ENCODE peak calls at places on chromosomes 1 and 21, in eight cellular contexts. N is endothelial cell of umbilical vein, Z is IMR-90, T is PC-3, G is neural crest cell, V is adrenal gland, X is esophagus squamous epithelium, F is AG09309. L is an unnamed sample.

GRCh38 chr1:208190784-208191183 is 53.4 kb downstream of the PLXNA2 start:
- DNase-seq in N (no peak), Z (no peak), T (no peak), G (no peak), V (no peak), X (no peak), F (no peak), L (no peak)

GRCh38 chr1:205317311-205317917 is 4.1 kb downstream of the NUAK2 start:
- DNase-seq in N (peak), Z (no peak), T (peak), G (no peak), V (peak), X (no peak), F (no peak), L (no peak)

GRCh38 chr1:67367370-67368345 is 60.0 kb downstream of the IL12RB2 start:
- DNase-seq in N (peak), Z (peak), T (no peak), G (no peak), V (peak), X (no peak), F (no peak), L (no peak)

GRCh38 chr1:178328728-178329127 is 168.0 kb downstream of the CLEC20A start:
- DNase-seq in N (no peak), Z (no peak), T (no peak), G (no peak), V (no peak), X (no peak), F (no peak), L (no peak)

GRCh38 chr1:50023292-50024159 is at the start of gene AGBL4:
- DNase-seq in N (peak), Z (no peak), T (peak), G (no peak), V (peak), X (no peak), F (no peak), L (no peak)

GRCh38 chr1:113210248-113210647 is 137.2 kb downstream of the LRIG2 start:
- DNase-seq in N (no peak), Z (no peak), T (no peak), G (no peak), V (no peak), X (no peak), F (no peak), L (no peak)

GRCh38 chr1:218468707-218469106 is 123.6 kb downstream of the TGFB2 start:
- DNase-seq in N (peak), Z (no peak), T (no peak), G (no peak), V (no peak), X (no peak), F (no peak), L (no peak)

GRCh38 chr1:95118019-95118499 is 904 bp downstream of the TLCD4 start:
- DNase-seq in N (no peak), Z (no peak), T (no peak), G (peak), V (no peak), X (no peak), F (no peak), L (no peak)

GRCh38 chr1:3674100-3675094 is 22.1 kb downstream of the TP73 start:
- DNase-seq in N (no peak), Z (no peak), T (no peak), G (no peak), V (no peak), X (no peak), F (no peak), L (no peak)

GRCh38 chr1:157597959-157598667 is at the start of gene FCRL4:
- DNase-seq in N (no peak), Z (no peak), T (no peak), G (no peak), V (no peak), X (no peak), F (no peak), L (no peak)

GRCh38 chr1:98388431-98388830 is 273.1 kb upstream of the SNX7 start:
- DNase-seq in N (peak), Z (peak), T (peak), G (no peak), V (peak), X (no peak), F (peak), L (no peak)

GRCh38 chr21:15063081-15063820 is 1.5 kb downstream of the NRIP1 start:
- DNase-seq in N (peak), Z (peak), T (peak), G (no peak), V (no peak), X (no peak), F (no peak), L (no peak)

GRCh38 chr1:72498393-72498792 is 216.1 kb upstream of the NEGR1 start:
- DNase-seq in N (no peak), Z (no peak), T (no peak), G (no peak), V (no peak), X (no peak), F (peak), L (no peak)

GRCh38 chr1:185960377-185961151 is 226.4 kb downstream of the HMCN1 start:
- DNase-seq in N (peak), Z (peak), T (no peak), G (no peak), V (peak), X (no peak), F (no peak), L (no peak)

GRCh38 chr1:84869750-84870149 is 23.3 kb downstream of the LPAR3 start:
- DNase-seq in N (no peak), Z (peak), T (no peak), G (no peak), V (no peak), X (no peak), F (peak), L (no peak)

GRCh38 chr1:44077421-44077820 is 41.2 kb upstream of the KLF17 start:
- DNase-seq in N (no peak), Z (peak), T (no peak), G (no peak), V (no peak), X (no peak), F (no peak), L (no peak)

GRCh38 chr1:17696417-17697301 is 58.5 kb upstream of the ACTL8 start:
- DNase-seq in N (peak), Z (peak), T (peak), G (no peak), V (peak), X (no peak), F (peak), L (no peak)

DNA sequence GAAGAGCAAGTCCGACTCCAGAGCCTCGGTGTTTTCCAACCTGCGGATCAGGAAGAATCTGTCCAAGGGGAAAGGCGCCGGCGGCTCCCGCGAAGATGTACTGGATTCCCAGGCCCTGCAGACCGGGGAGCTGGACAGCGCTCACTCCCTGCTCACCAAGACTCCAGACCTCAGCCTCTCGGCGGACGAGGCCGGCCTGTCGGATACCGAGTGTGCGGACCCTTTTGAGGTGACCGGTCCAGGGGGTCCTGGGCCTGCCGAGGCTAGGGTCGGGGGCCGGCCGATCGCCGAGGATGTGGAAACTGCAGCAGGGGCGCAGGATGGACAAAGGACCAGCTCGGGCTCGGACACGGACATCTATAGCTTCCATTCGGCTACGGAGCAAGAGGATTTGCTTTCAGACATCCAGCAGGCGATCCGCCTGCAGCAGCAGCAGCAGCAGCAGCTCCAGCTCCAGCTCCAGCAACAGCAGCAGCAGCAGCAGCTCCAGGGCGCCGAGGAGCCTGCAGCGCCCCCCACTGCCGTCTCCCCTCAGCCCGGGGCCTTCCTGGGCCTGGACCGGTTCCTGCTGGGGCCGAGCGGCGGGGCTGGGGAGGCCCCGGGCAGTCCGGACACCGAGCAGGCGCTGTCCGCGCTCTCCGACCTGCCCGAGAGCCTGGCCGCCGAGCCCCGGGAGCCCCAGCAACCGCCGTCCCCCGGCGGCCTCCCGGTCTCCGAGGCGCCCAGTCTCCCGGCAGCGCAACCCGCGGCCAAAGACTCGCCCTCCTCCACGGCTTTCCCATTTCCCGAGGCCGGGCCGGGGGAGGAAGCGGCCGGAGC is 827 bp downstream of the FMN2 start:
- DNase-seq in N (peak), Z (peak), T (peak), G (peak), V (no peak), X (no peak), F (no peak), L (peak)
- TF ChIP-seq CTCF in N (no peak), Z (peak), T (peak), G (peak), V (no peak), X (no peak), F (peak), L (no peak)

GRCh38 chr1:167060141-167061072 is 29.8 kb downstream of the GPA33 start:
- DNase-seq in N (no peak), Z (no peak), T (peak), G (no peak), V (no peak), X (no peak), F (no peak), L (no peak)
- TF ChIP-seq CTCF in N (no peak), Z (peak), T (peak), G (peak), V (no peak), X (no peak), F (peak), L (peak)

DNA sequence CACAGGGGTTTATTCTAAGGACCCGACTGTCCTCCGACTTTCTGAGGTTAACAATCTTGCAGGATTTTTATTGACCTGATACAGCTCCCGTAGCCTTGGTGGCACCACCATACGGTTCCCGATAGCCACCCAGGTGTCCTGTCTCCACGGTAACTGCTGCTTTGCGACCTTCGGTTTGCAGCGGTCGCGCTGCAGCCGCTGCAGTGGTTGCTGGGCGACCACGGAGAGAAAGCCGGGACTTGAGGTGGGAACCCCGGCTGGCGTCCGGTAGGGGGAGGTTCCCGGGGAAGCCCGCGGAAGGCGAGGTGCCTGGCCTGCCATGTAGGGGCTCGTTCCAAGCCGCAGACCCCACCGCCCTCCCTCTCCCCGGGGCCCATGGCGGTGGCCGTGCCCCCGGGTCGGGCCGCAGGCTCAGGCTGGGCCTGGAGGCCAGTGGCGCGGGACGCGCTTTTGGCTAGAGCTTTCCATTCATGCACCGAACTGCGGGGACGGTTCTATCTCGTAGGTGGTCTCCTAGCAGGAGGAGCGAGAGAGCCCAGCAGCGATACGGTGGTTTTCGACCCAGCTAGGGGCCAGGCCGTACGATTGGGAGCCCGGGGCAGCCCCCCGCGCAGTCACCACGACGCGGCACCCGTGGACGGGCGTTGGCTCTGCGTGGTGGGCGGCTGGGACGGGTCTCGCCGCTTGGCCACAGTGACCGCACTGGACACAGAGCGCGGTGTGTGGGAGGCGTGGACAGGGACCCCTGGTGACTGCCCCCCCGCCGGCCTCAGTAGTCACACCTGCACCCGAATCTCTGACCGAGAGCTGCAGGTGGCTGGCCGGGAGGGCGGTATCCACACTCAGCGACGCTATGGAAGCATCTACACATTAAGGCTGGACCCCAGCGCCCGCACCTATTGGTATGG is at the start of gene KLHDC9:
- DNase-seq in N (peak), Z (peak), T (peak), G (peak), V (peak), X (no peak), F (no peak), L (peak)
- TF ChIP-seq CTCF in N (no peak), Z (no peak), T (no peak), G (peak), V (no peak), X (peak), F (peak), L (no peak)

DNA sequence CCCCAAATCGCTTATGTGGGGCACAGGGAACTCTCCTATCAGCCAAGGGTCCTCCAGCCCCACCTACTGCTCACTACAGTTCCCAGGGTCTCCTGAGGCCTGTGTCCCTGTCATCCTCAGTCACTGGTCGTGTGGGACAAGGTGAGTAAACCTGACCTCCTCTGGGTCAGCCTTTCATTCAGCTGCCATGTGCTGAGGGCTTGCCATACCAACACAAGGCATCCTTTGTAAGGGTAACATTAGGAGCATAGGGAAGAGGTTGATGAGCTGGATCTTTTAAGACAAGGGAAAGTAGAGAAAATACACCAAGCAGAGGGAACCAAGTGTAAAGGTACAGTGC is 11.2 kb upstream of the SNAPIN start:
- DNase-seq in N (no peak), Z (no peak), T (no peak), G (no peak), V (no peak), X (no peak), F (no peak), L (no peak)
- TF ChIP-seq CTCF in N (no peak), Z (no peak), T (no peak), G (no peak), V (no peak), X (no peak), F (no peak), L (no peak)

GRCh38 chr1:101653482-101653946 is 343.2 kb downstream of the OLFM3 start:
- DNase-seq in N (peak), Z (peak), T (peak), G (no peak), V (no peak), X (no peak), F (no peak), L (no peak)
- TF ChIP-seq CTCF in N (peak), Z (peak), T (peak), G (peak), V (no peak), X (no peak), F (peak), L (peak)

GRCh38 chr1:181587870-181588438 is 104.6 kb downstream of the CACNA1E start:
- DNase-seq in N (no peak), Z (no peak), T (no peak), G (no peak), V (no peak), X (no peak), F (no peak), L (no peak)
- TF ChIP-seq CTCF in N (no peak), Z (no peak), T (peak), G (peak), V (no peak), X (no peak), F (no peak), L (peak)

DNA sequence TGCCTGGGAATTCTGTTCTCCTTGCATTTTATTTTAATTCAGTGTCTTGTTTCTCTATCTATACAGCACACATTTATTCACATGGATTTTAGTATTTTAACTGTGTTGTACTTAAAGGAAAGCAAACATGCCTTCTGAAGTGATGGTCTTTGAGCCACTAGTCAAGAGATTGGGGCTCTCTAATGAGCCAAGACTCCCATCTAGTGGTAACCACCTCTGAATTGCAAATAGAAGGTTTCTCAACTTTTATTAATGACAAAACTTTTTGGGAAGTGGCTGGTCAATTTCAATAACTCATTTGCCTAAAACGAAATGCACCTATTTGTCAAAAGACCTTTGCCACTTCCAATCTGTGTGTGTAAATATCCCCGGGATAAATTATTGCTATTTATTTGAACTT is 199.6 kb downstream of the LTN1 start:
- DNase-seq in N (no peak), Z (peak), T (peak), G (no peak), V (no peak), X (no peak), F (peak), L (no peak)
- TF ChIP-seq CTCF in N (no peak), Z (peak), T (peak), G (peak), V (no peak), X (no peak), F (peak), L (peak)

L was measured in type B pancreatic cell.